ENCODE peak calls at places on chromosomes 13 and 19, in six cellular contexts. O, V, T, Q, J and C are unnamed samples.

GRCh38 chr13:72314210-72314609 is 413.2 kb downstream of the MZT1 start:
- DNase-seq in V (no peak), Q (no peak), T (no peak), O (no peak), J (no peak), C (no peak)

GRCh38 chr13:77503398-77503797 is 32.1 kb upstream of the SCEL start:
- DNase-seq in J (no peak), T (no peak), V (no peak), O (no peak), Q (no peak), C (no peak)

GRCh38 chr13:18978447-18978846 is 203.2 kb downstream of the TUBA3C start:
- DNase-seq in O (no peak), Q (no peak), J (no peak), V (no peak), T (no peak), C (no peak)

GRCh38 chr19:12617646-12618045 is 6.9 kb downstream of the ZNF791 start:
- DNase-seq in T (no peak), O (no peak), V (no peak), J (no peak), Q (no peak), C (no peak)

GRCh38 chr19:51027126-51027806 is 850 bp upstream of the KLK11 start:
- DNase-seq in J (no peak), O (no peak), Q (no peak), T (no peak), V (peak; percentile 54), C (no peak)

GRCh38 chr19:48477696-48478338 is 8.6 kb downstream of the CYTH2 start:
- DNase-seq in O (no peak), V (no peak), J (no peak), T (no peak), Q (no peak), C (no peak)

GRCh38 chr13:101144808-101145419 is 271.4 kb downstream of the NALCN start:
- DNase-seq in Q (peak; percentile 31), T (no peak), J (peak; percentile 83), V (no peak), O (no peak), C (peak; percentile 29)

GRCh38 chr13:28392428-28392827 is 102.5 kb downstream of the FLT1 start:
- DNase-seq in J (peak; percentile 21), O (no peak), Q (no peak), V (no peak), T (no peak), C (no peak)

GRCh38 chr13:90188237-90188636 is 1159.2 kb upstream of the MIR17HG start:
- DNase-seq in T (no peak), V (no peak), O (no peak), J (no peak), Q (no peak), C (no peak)

GRCh38 chr19:53131732-53132131 is 978 bp downstream of the ZNF415 start:
- DNase-seq in T (no peak), O (no peak), J (no peak), V (no peak), Q (no peak), C (no peak)

GRCh38 chr19:10915511-10916091 is 12.8 kb downstream of the YIPF2 start:
- DNase-seq in T (no peak), J (peak; percentile 68), O (no peak), V (no peak), Q (no peak), C (no peak)

GRCh38 chr13:33197551-33197971 is 88.0 kb downstream of the STARD13 start:
- DNase-seq in O (no peak), T (no peak), Q (no peak), J (no peak), V (no peak), C (no peak)

GRCh38 chr19:2413159-2413558 is 14.2 kb downstream of the TIMM13 start:
- DNase-seq in T (no peak), O (no peak), Q (no peak), J (no peak), V (no peak), C (no peak)

GRCh38 chr19:28905996-28906395 is 307.0 kb downstream of the UQCRFS1 start:
- DNase-seq in J (peak; percentile 9), O (no peak), V (no peak), T (no peak), Q (no peak), C (no peak)

GRCh38 chr19:52891336-52891735 is 6.1 kb downstream of the ZNF320 start:
- DNase-seq in J (no peak), O (no peak), T (no peak), V (no peak), Q (no peak), C (no peak)

GRCh38 chr13:33330483-33330882 is 44.9 kb upstream of the STARD13 start:
- DNase-seq in T (no peak), V (no peak), O (no peak), Q (no peak), J (no peak), C (no peak)

GRCh38 chr19:7063339-7063738 is 4.9 kb upstream of the MBD3L3 start:
- DNase-seq in Q (no peak), O (no peak), T (no peak), V (no peak), J (no peak), C (no peak)

GRCh38 chr19:11198769-11199469 is 1.6 kb upstream of the KANK2 start:
- DNase-seq in J (no peak), V (no peak), O (no peak), Q (no peak), T (no peak), C (no peak)

GRCh38 chr13:57633141-57633949 is 1.8 kb downstream of the PCDH17 start:
- DNase-seq in O (peak; percentile 62), T (no peak), J (no peak), V (peak; percentile 56), Q (no peak), C (no peak)

GRCh38 chr13:103099894-103100293 is 33.7 kb upstream of the SLC10A2 start:
- DNase-seq in Q (no peak), O (no peak), T (no peak), V (no peak), J (no peak), C (no peak)

GRCh38 chr19:10826846-10827245 is 9.2 kb downstream of the TMED1 start:
- DNase-seq in V (no peak), J (no peak), O (no peak), T (no peak), Q (no peak), C (no peak)

GRCh38 chr13:71522976-71523517 is 344.0 kb downstream of the DACH1 start:
- DNase-seq in T (no peak), V (no peak), O (no peak), Q (no peak), J (no peak), C (no peak)

GRCh38 chr13:102555914-102556553 is 40.8 kb upstream of the TPP2 start:
- DNase-seq in Q (peak; percentile 22), J (peak; percentile 34), O (no peak), V (no peak), T (no peak), C (peak; percentile 28)

GRCh38 chr19:43522929-43523328 is 4.1 kb downstream of the ETHE1 start:
- DNase-seq in V (no peak), J (no peak), T (no peak), O (no peak), Q (no peak), C (no peak)

GRCh38 chr13:111043575-111043982 is 71.5 kb upstream of the ARHGEF7 start:
- DNase-seq in Q (no peak), V (peak; percentile 85), T (no peak), O (no peak), J (no peak), C (no peak)

GRCh38 chr19:4906963-4907362 is 2.3 kb upstream of the UHRF1 start:
- DNase-seq in J (no peak), V (no peak), T (no peak), O (no peak), Q (no peak), C (no peak)
- TF ChIP-seq CTCF in J (no peak), V (no peak), T (no peak), O (no peak), Q (no peak), C (no peak)

DNA sequence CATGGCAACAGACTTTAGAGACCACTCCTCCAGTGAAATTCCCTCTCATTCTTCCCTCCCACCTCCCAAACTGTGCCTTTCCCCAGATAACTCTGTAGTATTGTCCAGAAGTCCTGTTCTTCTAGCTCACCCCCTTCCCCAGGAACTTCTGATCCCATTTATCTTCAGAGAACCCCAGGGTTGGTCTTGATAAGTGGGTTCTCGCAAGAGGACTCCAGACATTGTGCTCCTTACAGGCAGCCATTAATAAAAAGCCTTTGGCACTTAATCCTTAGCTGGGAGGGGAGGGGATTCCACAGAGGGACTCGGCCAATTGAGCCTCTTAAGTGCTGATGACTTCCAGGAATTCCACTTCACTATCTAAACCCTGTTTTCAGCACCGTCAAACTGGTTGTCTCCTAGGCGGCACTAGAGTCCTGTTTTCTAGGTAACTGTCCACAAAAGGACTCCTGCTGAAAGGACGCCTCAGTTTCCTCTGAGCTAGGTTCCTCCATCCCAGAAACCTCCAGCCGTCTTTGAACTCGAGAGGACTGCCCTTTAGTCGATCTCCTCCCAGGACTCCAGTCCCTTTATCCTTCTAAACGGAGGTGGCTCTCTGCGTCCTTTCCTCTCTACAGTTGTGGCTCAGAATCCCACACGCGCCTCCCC is 2.0 kb downstream of the LTBP4 start:
- DNase-seq in J (peak; percentile 79), Q (no peak), T (no peak), V (no peak), O (no peak), C (no peak)
- TF ChIP-seq CTCF in J (peak; percentile 21), Q (no peak), T (no peak), V (no peak), O (no peak), C (no peak)

DNA sequence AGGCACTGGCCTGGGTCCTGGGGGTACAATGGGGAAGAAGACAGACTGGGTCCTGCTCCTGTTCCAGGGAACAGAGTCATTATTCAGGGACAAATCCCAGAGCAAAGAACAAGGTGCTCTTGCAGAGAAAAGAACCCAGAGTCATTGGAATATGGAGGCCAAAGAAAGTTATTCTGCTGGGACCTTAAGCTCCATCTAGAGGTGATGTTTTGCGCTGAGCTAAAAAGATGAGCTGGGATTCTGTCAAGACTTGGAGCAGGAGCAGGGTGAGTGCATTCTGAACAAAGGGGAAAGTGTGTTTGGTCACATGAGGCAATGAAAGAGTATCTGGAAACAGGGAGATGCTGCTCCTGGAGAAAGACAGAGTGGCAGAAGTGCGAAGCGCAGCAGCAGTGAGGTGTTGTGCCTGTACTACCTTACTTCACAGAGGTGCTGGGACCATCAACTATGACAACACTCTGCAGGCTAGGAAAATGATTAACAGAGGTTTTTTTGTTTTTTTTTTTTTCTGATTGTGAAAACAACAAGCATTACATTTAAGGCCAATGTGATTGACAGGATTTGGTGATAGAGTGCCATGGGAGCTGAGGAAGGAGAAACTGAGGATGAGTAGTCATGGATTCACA is 95.3 kb upstream of the TNFSF11 start:
- DNase-seq in V (no peak), O (no peak), Q (peak; percentile 34), T (no peak), J (peak; percentile 57), C (peak; percentile 50)
- TF ChIP-seq CTCF in V (no peak), O (no peak), Q (peak; percentile 33), T (peak; percentile 27), J (peak; percentile 70), C (peak; percentile 21)

DNA sequence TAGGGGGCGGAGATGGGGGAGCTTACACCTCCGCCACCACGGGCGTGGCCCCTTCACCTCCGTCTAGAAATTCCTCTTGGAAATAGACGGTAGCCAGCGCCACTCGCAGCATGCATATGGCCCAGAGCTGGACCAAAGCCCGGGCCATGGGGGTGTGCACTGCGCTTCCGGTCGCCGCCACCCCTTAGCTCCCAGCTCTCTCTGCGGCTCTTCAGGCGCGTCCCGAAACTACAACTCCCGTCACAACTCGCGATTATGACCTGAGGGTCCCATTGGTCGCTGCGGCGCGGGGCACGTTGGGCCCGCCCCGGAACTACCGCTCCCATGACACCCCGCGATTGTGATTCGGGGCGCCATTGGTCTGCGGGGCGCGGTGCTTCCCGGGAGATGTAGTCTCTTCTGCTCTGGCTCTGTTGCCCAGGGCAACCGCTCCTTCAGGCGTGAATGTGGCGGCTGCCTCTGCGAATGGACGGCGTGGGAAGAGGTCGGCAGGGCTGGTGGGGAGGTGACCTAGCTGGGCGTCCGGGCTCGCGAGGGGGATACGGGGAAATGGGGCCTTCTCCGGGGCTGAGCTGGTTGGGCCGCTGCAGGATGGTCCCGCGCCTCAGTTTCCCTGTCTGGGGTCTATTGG is at the start of the genes C19orf44 and CALR3:
- DNase-seq in T (peak; percentile 95), J (peak; percentile 97), Q (peak; percentile 98), O (peak; percentile 99), V (peak; percentile 99), C (peak; percentile 94)
- TF ChIP-seq CTCF in T (no peak), J (peak; percentile 24), Q (no peak), O (peak; percentile 16), V (no peak), C (no peak)